ENCODE peak calls at places on chromosomes 11 and 22, in ten cellular contexts. J, U, W, O, N, B, L, X, A and H are unnamed samples.
A peak's percentile ranks its signal among the peaks of the same experiment; 100 is the strongest.

GRCh38 chr11:107713009-107713408 is 1.2 kb upstream of the SLN start:
- DNase-seq in J (no peak), U (no peak), W (no peak), O (no peak), N (no peak), B (no peak), L (no peak), X (no peak), A (no peak), H (no peak)

GRCh38 chr11:29184939-29185890 is 831.6 kb downstream of the KCNA4 start:
- DNase-seq in J (no peak), U (no peak), W (peak; percentile 43), O (no peak), N (no peak), B (no peak), L (no peak), X (no peak), A (no peak), H (no peak)

GRCh38 chr11:74535371-74536118 is 42.0 kb upstream of the LIPT2 start:
- DNase-seq in J (no peak), U (no peak), W (no peak), O (no peak), N (no peak), B (no peak), L (no peak), X (no peak), A (no peak), H (no peak)

GRCh38 chr11:18727499-18728236 is 1.7 kb upstream of the IGSF22 start:
- DNase-seq in J (peak; percentile 43), U (peak; percentile 62), W (peak; percentile 35), O (no peak), N (peak; percentile 54), B (peak; percentile 39), L (no peak), X (no peak), A (peak; percentile 31), H (no peak)

GRCh38 chr11:12127206-12127898 is 17.0 kb downstream of the MICAL2 start:
- DNase-seq in J (no peak), U (no peak), W (no peak), O (no peak), N (no peak), B (no peak), L (no peak), X (no peak), A (no peak), H (no peak)

GRCh38 chr11:6328321-6328720 is 8.0 kb upstream of the CAVIN3 start:
- DNase-seq in J (no peak), U (no peak), W (no peak), O (no peak), N (no peak), B (no peak), L (no peak), X (no peak), A (no peak), H (no peak)

GRCh38 chr11:7690648-7691047 is 15.6 kb downstream of the OVCH2 start:
- DNase-seq in J (no peak), U (no peak), W (no peak), O (no peak), N (no peak), B (no peak), L (no peak), X (no peak), A (no peak), H (no peak)

GRCh38 chr22:32636884-32637283 is 162.3 kb downstream of the FBXO7 start:
- DNase-seq in J (no peak), U (no peak), W (no peak), O (no peak), N (no peak), B (no peak), L (no peak), X (no peak), A (no peak), H (no peak)

GRCh38 chr11:110526323-110526722 is 96.6 kb downstream of the FDX1 start:
- DNase-seq in J (no peak), U (no peak), W (no peak), O (no peak), N (no peak), B (no peak), L (no peak), X (no peak), A (no peak), H (no peak)

GRCh38 chr11:116828632-116829524 is 829 bp upstream of the APOC3 start:
- DNase-seq in J (no peak), U (no peak), W (no peak), O (no peak), N (no peak), B (no peak), L (no peak), X (no peak), A (no peak), H (no peak)

GRCh38 chr11:78397398-78397797 is 20.2 kb downstream of the GAB2 start:
- DNase-seq in J (no peak), U (no peak), W (no peak), O (no peak), N (no peak), B (no peak), L (no peak), X (no peak), A (no peak), H (no peak)

GRCh38 chr11:112963368-112963955 is 2.2 kb downstream of the NCAM1 start:
- DNase-seq in J (no peak), U (peak; percentile 57), W (no peak), O (no peak), N (no peak), B (no peak), L (peak; percentile 14), X (peak; percentile 45), A (no peak), H (no peak)

GRCh38 chr11:120520091-120520822 is 8.7 kb downstream of the GRIK4 start:
- DNase-seq in J (no peak), U (peak; percentile 22), W (no peak), O (peak; percentile 43), N (no peak), B (no peak), L (no peak), X (no peak), A (no peak), H (no peak)

GRCh38 chr11:59578369-59578768 is 37.2 kb downstream of the OSBP start:
- DNase-seq in J (no peak), U (no peak), W (no peak), O (no peak), N (no peak), B (no peak), L (no peak), X (no peak), A (no peak), H (no peak)

GRCh38 chr11:93528757-93529639 is 14.2 kb downstream of the SMCO4 start:
- DNase-seq in J (no peak), U (no peak), W (no peak), O (no peak), N (no peak), B (no peak), L (no peak), X (no peak), A (no peak), H (no peak)

GRCh38 chr22:17873804-17874203 is 99.5 kb upstream of the BID start:
- DNase-seq in J (no peak), U (peak; percentile 13), W (no peak), O (no peak), N (no peak), B (no peak), L (no peak), X (peak; percentile 20), A (no peak), H (no peak)
- H3K36me3 ChIP-seq in J (no peaks in the 10 kb centered on the region), U (no peaks in the 10 kb centered on the region), W (no peaks in the 10 kb centered on the region), O (peaks cover 41% of the 10 kb centered on the region), N (peaks cover 14% of the 10 kb centered on the region), B (peaks cover 12% of the 10 kb centered on the region), L (peaks cover 4% of the 10 kb centered on the region), X (no peaks in the 10 kb centered on the region), A (peaks cover 89% of the 10 kb centered on the region), H (peaks cover 55% of the 10 kb centered on the region)

GRCh38 chr11:123072762-123073161 is 10.8 kb upstream of the HSPA8 start:
- DNase-seq in J (no peak), U (no peak), W (no peak), O (no peak), N (no peak), B (no peak), L (no peak), X (no peak), A (no peak), H (no peak)

GRCh38 chr11:123069878-123070821 is 8.2 kb upstream of the HSPA8 start:
- DNase-seq in J (no peak), U (no peak), W (no peak), O (no peak), N (no peak), B (no peak), L (no peak), X (no peak), A (no peak), H (no peak)

GRCh38 chr11:123072279-123072678 is 10.3 kb upstream of the HSPA8 start:
- DNase-seq in J (no peak), U (no peak), W (peak; percentile 89), O (no peak), N (no peak), B (no peak), L (no peak), X (no peak), A (no peak), H (no peak)

GRCh38 chr11:123076484-123076883 is 14.5 kb upstream of the HSPA8 start:
- DNase-seq in J (no peak), U (no peak), W (no peak), O (no peak), N (no peak), B (no peak), L (no peak), X (no peak), A (no peak), H (no peak)

GRCh38 chr11:123073343-123074057 is 11.6 kb upstream of the HSPA8 start:
- DNase-seq in J (no peak), U (no peak), W (no peak), O (no peak), N (no peak), B (no peak), L (no peak), X (no peak), A (no peak), H (no peak)
- H3K36me3 ChIP-seq in J (no peaks in the 10 kb centered on the region), U (no peaks in the 10 kb centered on the region), W (no peaks in the 10 kb centered on the region), O (no peaks in the 10 kb centered on the region), N (no peaks in the 10 kb centered on the region), B (no peaks in the 10 kb centered on the region), L (no peaks in the 10 kb centered on the region), X (no peaks in the 10 kb centered on the region), A (peaks cover 18% of the 10 kb centered on the region), H (peaks cover 32% of the 10 kb centered on the region)

DNA sequence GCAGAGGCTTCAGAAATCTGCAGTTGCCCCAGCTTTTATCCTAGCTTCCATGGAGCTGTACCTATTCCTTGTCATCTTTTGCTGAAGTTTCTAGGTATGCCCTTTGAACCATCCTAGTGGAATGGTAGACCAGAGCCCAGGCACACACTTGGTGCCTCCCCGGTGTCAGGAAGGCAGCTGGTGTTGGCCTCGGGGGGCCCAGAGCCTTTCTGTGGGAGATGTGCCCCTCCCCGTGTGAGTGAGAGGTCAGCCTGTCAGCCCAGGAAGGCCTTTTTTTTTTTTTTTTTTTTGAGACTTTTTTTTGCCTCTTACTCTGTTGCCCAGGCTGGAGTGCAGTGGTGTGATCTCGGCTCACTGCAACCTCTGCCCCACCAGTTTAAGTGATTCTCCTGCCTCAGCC is 58.4 kb downstream of the MED15 start:
- DNase-seq in J (no peak), U (no peak), W (no peak), O (no peak), N (no peak), B (no peak), L (no peak), X (peak; percentile 38), A (no peak), H (no peak)
- H3K36me3 ChIP-seq in J (peaks cover 12% of the 10 kb centered on the region), U (no peaks in the 10 kb centered on the region), W (peaks cover under 1% of the 10 kb centered on the region), O (peaks cover 42% of the 10 kb centered on the region), N (peaks cover 29% of the 10 kb centered on the region), B (peaks cover 34% of the 10 kb centered on the region), L (peaks cover 19% of the 10 kb centered on the region), X (no peaks in the 10 kb centered on the region), A (peaks cover 91% of the 10 kb centered on the region), H (peaks cover 91% of the 10 kb centered on the region)

GRCh38 chr11:66845876-66846212 is 2.6 kb downstream of the RCE1 start:
- DNase-seq in J (peak; percentile 18), U (peak; percentile 30), W (no peak), O (peak; percentile 39), N (no peak), B (no peak), L (no peak), X (no peak), A (no peak), H (no peak)
- H3K36me3 ChIP-seq in J (no peaks in the 10 kb centered on the region), U (no peaks in the 10 kb centered on the region), W (peaks cover 13% of the 10 kb centered on the region), O (peaks cover 5% of the 10 kb centered on the region), N (peaks cover 4% of the 10 kb centered on the region), B (no peaks in the 10 kb centered on the region), L (peaks cover 4% of the 10 kb centered on the region), X (no peaks in the 10 kb centered on the region), A (peaks cover 43% of the 10 kb centered on the region), H (peaks cover 54% of the 10 kb centered on the region)